ENCODE peak calls at places on chromosomes 16 and 17, in six cellular contexts. R is CD8-positive, alpha-beta memory T cell; K is mesendoderm; G is activated CD4-positive, alpha-beta T cell treated with anti-CD3 and anti-CD28 coated beads for 4 hours; M is activated T-helper 1 cell treated with anti-CD3 and anti-CD28 coated beads, Interleukin-2, amount 50 U/mL, for 16 hours; L is DMS79 treated with DMSO at 0.1 percent for 48 hours. Q is an unnamed sample.

GRCh38 chr17:76700627-76701470 is 9.9 kb downstream of the MXRA7 start:
- DNase-seq in R (peak), K (peak), G (no peak), L (peak), M (no peak), Q (no peak)

GRCh38 chr16:70804153-70804728 is 3.3 kb upstream of the VAC14 start:
- DNase-seq in M (no peak), L (no peak), K (peak), R (no peak), G (no peak), Q (no peak)

GRCh38 chr16:17131351-17131750 is 339.4 kb downstream of the XYLT1 start:
- DNase-seq in L (no peak), K (peak), R (no peak), M (no peak), G (no peak), Q (no peak)

GRCh38 chr17:17020821-17021193 is 21.4 kb upstream of the MPRIP start:
- DNase-seq in K (no peak), L (no peak), R (no peak), M (no peak), G (no peak), Q (no peak)

GRCh38 chr17:17155568-17155967 is 50.6 kb downstream of the PLD6 start:
- DNase-seq in R (no peak), M (no peak), K (no peak), G (no peak), L (no peak), Q (no peak)

GRCh38 chr16:73890524-73891500 is 405.8 kb upstream of the PSMD7 start:
- DNase-seq in K (peak), M (no peak), R (no peak), L (no peak), G (no peak), Q (no peak)

GRCh38 chr16:17367932-17368331 is 102.8 kb downstream of the XYLT1 start:
- DNase-seq in M (no peak), K (peak), L (no peak), R (no peak), G (no peak), Q (no peak)

GRCh38 chr16:53417011-53417410 is 17.3 kb upstream of the RBL2 start:
- DNase-seq in K (peak), G (no peak), M (no peak), L (no peak), R (no peak), Q (no peak)

Q was measured in naive B cell.